ENCODE peak calls at places on chromosomes 5 and 9, in four cellular contexts. D is WTC11, M is K562, S is SK-N-SH. I is an unnamed sample.

GRCh38 chr5:54570923-54571322 is 53.4 kb downstream of the SNX18 start:
- DNase-seq in D (no peak), M (no peak), S (no peak), I (no peak)

GRCh38 chr9:12684923-12685468 is 8.2 kb upstream of the TYRP1 start:
- DNase-seq in D (no peak), M (no peak), S (no peak), I (no peak)

GRCh38 chr5:115685966-115686691 is 60.3 kb upstream of the TMED7 start:
- DNase-seq in D (no peak), M (peak; percentile 5), S (peak; percentile 6), I (no peak)

GRCh38 chr9:38066907-38067610 is 2.0 kb downstream of the SHB start:
- DNase-seq in D (peak; percentile 28), M (peak; percentile 41), S (no peak), I (no peak)

GRCh38 chr5:181223729-181224389 is 778 bp downstream of the TRIM41 start:
- DNase-seq in D (peak; percentile 84), M (no peak), S (peak; percentile 85), I (no peak)

GRCh38 chr9:36316629-36317317 is 58.5 kb upstream of the GNE start:
- DNase-seq in D (no peak), M (no peak), S (no peak), I (peak; percentile 82)

GRCh38 chr9:37034320-37034937 is 361 bp upstream of the PAX5 start:
- DNase-seq in D (peak; percentile 74), M (no peak), S (peak; percentile 79), I (no peak)

GRCh38 chr5:169873642-169874041 is 106.7 kb downstream of the INSYN2B start:
- DNase-seq in D (no peak), M (no peak), S (no peak), I (no peak)

GRCh38 chr9:133257398-133258053 is 17.5 kb downstream of the ABO start:
- DNase-seq in D (no peak), M (peak; percentile 37), S (no peak), I (no peak)

GRCh38 chr9:116198344-116198743 is 44.8 kb downstream of the PAPPA start:
- DNase-seq in D (no peak), M (no peak), S (no peak), I (no peak)

GRCh38 chr5:74636552-74636951 is 4.0 kb downstream of the ENC1 start:
- DNase-seq in D (no peak), M (no peak), S (no peak), I (no peak)

GRCh38 chr9:20726144-20726543 is 42.1 kb downstream of the FOCAD start:
- DNase-seq in D (no peak), M (no peak), S (no peak), I (no peak)

GRCh38 chr9:131869312-131869711 is 129.4 kb upstream of the RAPGEF1 start:
- DNase-seq in D (peak; percentile 44), M (no peak), S (peak; percentile 89), I (no peak)

GRCh38 chr9:4382722-4383317 is 83.0 kb upstream of the GLIS3 start:
- DNase-seq in D (no peak), M (peak; percentile 10), S (peak; percentile 38), I (no peak)

GRCh38 chr5:171207256-171207866 is 101.7 kb upstream of the TLX3 start:
- DNase-seq in D (no peak), M (peak; percentile 48), S (peak; percentile 15), I (peak; percentile 27)

GRCh38 chr9:31210982-31211570 is 1173.4 kb upstream of the ACO1 start:
- DNase-seq in D (peak; percentile 24), M (no peak), S (no peak), I (no peak)

GRCh38 chr9:4831119-4831518 is 38.4 kb downstream of the RCL1 start:
- DNase-seq in D (no peak), M (no peak), S (no peak), I (no peak)

GRCh38 chr9:123206064-123206463 is 62.3 kb downstream of the STRBP start:
- DNase-seq in D (no peak), M (no peak), S (no peak), I (no peak)

GRCh38 chr9:136537896-136538598 is 7.8 kb downstream of the NOTCH1 start:
- DNase-seq in D (no peak), M (no peak), S (no peak), I (no peak)

GRCh38 chr9:3508078-3508431 is 17.7 kb downstream of the RFX3 start:
- DNase-seq in D (no peak), M (no peak), S (no peak), I (no peak)

GRCh38 chr5:56409331-56410190 is 176.4 kb upstream of the ANKRD55 start:
- DNase-seq in D (no peak), M (peak; percentile 13), S (no peak), I (no peak)

GRCh38 chr9:84393266-84393905 is 52.8 kb upstream of the SLC28A3 start:
- DNase-seq in D (peak; percentile 30), M (peak; percentile 14), S (no peak), I (no peak)
- TF ChIP-seq FOXJ3 in D (no peak), M (no peak), S (no peak), I (no peak)

DNA sequence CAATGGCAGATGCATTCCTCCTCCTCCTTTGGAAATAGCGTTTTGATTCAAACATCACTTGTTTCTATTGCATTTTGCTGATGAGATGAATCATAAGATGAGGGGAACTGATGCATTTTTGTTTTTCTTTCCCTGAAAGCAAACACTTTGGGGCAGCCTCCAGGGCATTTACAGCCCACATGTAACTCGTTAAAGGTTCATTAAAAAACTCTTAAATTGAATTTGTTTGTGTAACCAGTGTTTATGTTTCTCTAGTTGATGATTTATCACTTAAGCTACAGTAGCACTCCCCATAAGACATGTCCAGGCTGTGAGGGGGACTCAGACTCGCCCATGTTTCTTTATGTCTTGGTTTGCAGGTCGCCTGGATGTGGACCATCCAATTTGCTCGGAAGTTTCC is 246.1 kb upstream of the ANKH start:
- DNase-seq in D (no peak), M (no peak), S (no peak), I (no peak)
- TF ChIP-seq FOXJ3 in D (no peak), M (no peak), S (no peak), I (no peak)

GRCh38 chr9:93246526-93246925 is 62.6 kb downstream of the WNK2 start:
- DNase-seq in D (no peak), M (no peak), S (no peak), I (no peak)
- TF ChIP-seq FOXJ3 in D (no peak), M (no peak), S (no peak), I (no peak)

DNA sequence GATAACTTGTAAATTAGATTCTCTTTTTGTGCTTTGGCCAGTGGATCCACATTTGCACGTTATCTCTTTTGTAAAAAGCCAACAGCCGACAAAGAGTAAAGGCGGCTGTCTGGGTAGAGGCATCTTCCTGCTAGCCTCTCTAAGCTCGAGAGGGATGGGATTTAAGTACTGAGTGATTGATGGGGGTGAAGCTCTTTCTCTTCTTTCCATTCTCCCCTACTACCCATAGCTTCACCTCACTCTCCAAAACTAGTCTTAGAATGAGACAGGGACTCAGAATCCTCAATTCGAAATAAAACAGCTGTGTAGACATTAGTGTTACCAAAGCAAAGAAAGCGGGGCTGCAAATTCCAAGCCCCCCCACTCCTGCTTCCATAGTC is 3.5 kb downstream of the PBX3 start:
- DNase-seq in D (no peak), M (no peak), S (peak; percentile 50), I (no peak)
- TF ChIP-seq FOXJ3 in D (no peak), M (no peak), S (no peak), I (no peak)

DNA sequence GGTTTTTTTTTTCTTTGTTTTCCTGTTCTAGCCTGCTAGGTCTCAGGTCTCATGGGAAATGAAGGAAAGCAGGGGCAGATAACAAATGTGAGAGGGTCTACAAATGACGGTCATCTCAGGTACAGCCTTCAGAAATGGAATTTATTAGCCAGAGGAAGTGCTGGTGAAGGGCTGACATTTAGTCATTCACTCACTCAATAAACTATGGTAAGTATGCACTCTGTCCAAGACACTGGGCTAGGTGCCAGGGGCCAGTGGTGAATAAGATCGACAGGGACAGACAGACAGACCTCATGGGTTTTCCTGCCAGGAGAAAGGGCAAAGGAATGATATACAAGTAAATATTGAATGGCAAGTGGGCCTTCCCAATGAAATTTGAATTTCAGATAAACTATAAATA is 6.3 kb downstream of the PDE6A start:
- DNase-seq in D (no peak), M (peak; percentile 48), S (no peak), I (no peak)
- TF ChIP-seq FOXJ3 in D (no peak), M (no peak), S (no peak), I (no peak)

GRCh38 chr5:132489871-132490483 is 596 bp downstream of the IRF1 start:
- DNase-seq in D (peak; percentile 45), M (peak; percentile 68), S (peak; percentile 87), I (no peak)
- TF ChIP-seq FOXJ3 in D (no peak), M (no peak), S (no peak), I (no peak)

I was measured in HepG2.